ENCODE peak calls at places on chromosome 13, in nine cellular contexts. One of them, this sample, is unnamed.

GRCh38 chr13:28558126-28558525 is 63.2 kb upstream of the FLT1 start:
- DNase-seq in iPS-NIHi11: no peak
- DNase-seq in NCI-H774: no peak
- DNase-seq in psoas muscle: no peak
- DNase-seq in fibroblast of the conjunctiva: peak
- DNase-seq in colonic mucosa: no peak
- DNase-seq in hypothalamus: no peak
- DNase-seq in GM20000: no peak
- DNase-seq in tibial artery: no peak
- DNase-seq in this sample: no peak

GRCh38 chr13:97388385-97388784 is 45.6 kb upstream of the RAP2A start:
- DNase-seq in GM20000: no peak
- DNase-seq in NCI-H774: no peak
- DNase-seq in fibroblast of the conjunctiva: no peak
- DNase-seq in hypothalamus: no peak
- DNase-seq in tibial artery: no peak
- DNase-seq in psoas muscle: no peak
- DNase-seq in iPS-NIHi11: no peak
- DNase-seq in colonic mucosa: no peak
- DNase-seq in this sample: no peak

GRCh38 chr13:49641810-49642291 is 13.5 kb downstream of the ARL11 start:
- DNase-seq in hypothalamus: no peak
- DNase-seq in tibial artery: peak
- DNase-seq in fibroblast of the conjunctiva: peak
- DNase-seq in iPS-NIHi11: no peak
- DNase-seq in GM20000: no peak
- DNase-seq in psoas muscle: peak
- DNase-seq in colonic mucosa: peak
- DNase-seq in NCI-H774: no peak
- DNase-seq in this sample: peak

GRCh38 chr13:46345866-46346265 is 41.2 kb downstream of the RUBCNL start:
- DNase-seq in fibroblast of the conjunctiva: no peak
- DNase-seq in colonic mucosa: no peak
- DNase-seq in psoas muscle: no peak
- DNase-seq in iPS-NIHi11: no peak
- DNase-seq in hypothalamus: no peak
- DNase-seq in NCI-H774: no peak
- DNase-seq in tibial artery: no peak
- DNase-seq in GM20000: no peak
- DNase-seq in this sample: peak

GRCh38 chr13:67318398-67318797 is 88.3 kb upstream of the PCDH9 start:
- DNase-seq in GM20000: no peak
- DNase-seq in tibial artery: no peak
- DNase-seq in iPS-NIHi11: no peak
- DNase-seq in psoas muscle: no peak
- DNase-seq in NCI-H774: no peak
- DNase-seq in hypothalamus: no peak
- DNase-seq in fibroblast of the conjunctiva: no peak
- DNase-seq in colonic mucosa: no peak
- DNase-seq in this sample: no peak

GRCh38 chr13:49292742-49293498 is 45.2 kb downstream of the CDADC1 start:
- DNase-seq in psoas muscle: peak
- DNase-seq in tibial artery: peak
- DNase-seq in GM20000: no peak
- DNase-seq in hypothalamus: peak
- DNase-seq in fibroblast of the conjunctiva: no peak
- DNase-seq in colonic mucosa: no peak
- DNase-seq in NCI-H774: no peak
- DNase-seq in iPS-NIHi11: no peak
- DNase-seq in this sample: peak

GRCh38 chr13:88068316-88068715 is 397.1 kb downstream of the SLITRK5 start:
- DNase-seq in GM20000: no peak
- DNase-seq in iPS-NIHi11: no peak
- DNase-seq in fibroblast of the conjunctiva: no peak
- DNase-seq in colonic mucosa: no peak
- DNase-seq in psoas muscle: no peak
- DNase-seq in hypothalamus: no peak
- DNase-seq in NCI-H774: no peak
- DNase-seq in tibial artery: no peak
- DNase-seq in this sample: no peak

GRCh38 chr13:79525458-79525857 is 44.5 kb downstream of the NDFIP2 start:
- DNase-seq in NCI-H774: no peak
- DNase-seq in colonic mucosa: no peak
- DNase-seq in tibial artery: no peak
- DNase-seq in iPS-NIHi11: no peak
- DNase-seq in hypothalamus: no peak
- DNase-seq in psoas muscle: no peak
- DNase-seq in fibroblast of the conjunctiva: no peak
- DNase-seq in GM20000: no peak
- DNase-seq in this sample: no peak

GRCh38 chr13:111177081-111177711 is 62.1 kb downstream of the ARHGEF7 start:
- DNase-seq in tibial artery: peak
- DNase-seq in fibroblast of the conjunctiva: no peak
- DNase-seq in colonic mucosa: no peak
- DNase-seq in iPS-NIHi11: no peak
- DNase-seq in NCI-H774: peak
- DNase-seq in GM20000: no peak
- DNase-seq in hypothalamus: peak
- DNase-seq in psoas muscle: peak
- DNase-seq in this sample: peak

GRCh38 chr13:40187324-40187795 is 479.1 kb downstream of the FOXO1 start:
- DNase-seq in colonic mucosa: no peak
- DNase-seq in tibial artery: no peak
- DNase-seq in iPS-NIHi11: no peak
- DNase-seq in NCI-H774: no peak
- DNase-seq in psoas muscle: no peak
- DNase-seq in fibroblast of the conjunctiva: no peak
- DNase-seq in GM20000: no peak
- DNase-seq in hypothalamus: no peak
- DNase-seq in this sample: no peak

GRCh38 chr13:36685912-36686311 is 12.1 kb downstream of the SERTM1 start:
- DNase-seq in GM20000: no peak
- DNase-seq in tibial artery: no peak
- DNase-seq in hypothalamus: no peak
- DNase-seq in psoas muscle: no peak
- DNase-seq in NCI-H774: no peak
- DNase-seq in iPS-NIHi11: no peak
- DNase-seq in colonic mucosa: no peak
- DNase-seq in fibroblast of the conjunctiva: peak
- DNase-seq in this sample: no peak

GRCh38 chr13:70391678-70392077 is 283.4 kb upstream of the KLHL1 start:
- DNase-seq in psoas muscle: no peak
- DNase-seq in GM20000: no peak
- DNase-seq in tibial artery: no peak
- DNase-seq in fibroblast of the conjunctiva: no peak
- DNase-seq in NCI-H774: peak
- DNase-seq in colonic mucosa: peak
- DNase-seq in iPS-NIHi11: no peak
- DNase-seq in hypothalamus: no peak
- DNase-seq in this sample: no peak

GRCh38 chr13:48221301-48222190 is 11.5 kb upstream of the ITM2B start:
- DNase-seq in iPS-NIHi11: no peak
- DNase-seq in NCI-H774: no peak
- DNase-seq in GM20000: no peak
- DNase-seq in tibial artery: no peak
- DNase-seq in psoas muscle: no peak
- DNase-seq in colonic mucosa: no peak
- DNase-seq in hypothalamus: no peak
- DNase-seq in fibroblast of the conjunctiva: no peak
- DNase-seq in this sample: no peak

GRCh38 chr13:68056816-68057710 is 826.9 kb upstream of the PCDH9 start:
- DNase-seq in GM20000: no peak
- DNase-seq in colonic mucosa: peak
- DNase-seq in NCI-H774: no peak
- DNase-seq in tibial artery: no peak
- DNase-seq in iPS-NIHi11: no peak
- DNase-seq in hypothalamus: no peak
- DNase-seq in psoas muscle: no peak
- DNase-seq in fibroblast of the conjunctiva: peak
- DNase-seq in this sample: no peak

GRCh38 chr13:32660227-32660626 is 74.0 kb downstream of the PDS5B start:
- DNase-seq in colonic mucosa: no peak
- DNase-seq in iPS-NIHi11: no peak
- DNase-seq in tibial artery: no peak
- DNase-seq in fibroblast of the conjunctiva: no peak
- DNase-seq in GM20000: no peak
- DNase-seq in hypothalamus: no peak
- DNase-seq in NCI-H774: no peak
- DNase-seq in psoas muscle: no peak
- DNase-seq in this sample: no peak

GRCh38 chr13:92074658-92075057 is 676.2 kb downstream of the GPC5 start:
- DNase-seq in GM20000: no peak
- DNase-seq in tibial artery: no peak
- DNase-seq in fibroblast of the conjunctiva: no peak
- DNase-seq in psoas muscle: no peak
- DNase-seq in colonic mucosa: no peak
- DNase-seq in hypothalamus: peak
- DNase-seq in iPS-NIHi11: peak
- DNase-seq in NCI-H774: no peak
- DNase-seq in this sample: no peak

GRCh38 chr13:74325106-74325505 is 190.9 kb upstream of the KLF12 start:
- DNase-seq in colonic mucosa: no peak
- DNase-seq in fibroblast of the conjunctiva: peak
- DNase-seq in iPS-NIHi11: no peak
- DNase-seq in tibial artery: no peak
- DNase-seq in GM20000: no peak
- DNase-seq in hypothalamus: peak
- DNase-seq in NCI-H774: peak
- DNase-seq in psoas muscle: no peak
- DNase-seq in this sample: no peak

GRCh38 chr13:112060899-112061366 is 6.0 kb upstream of the SOX1 start:
- DNase-seq in fibroblast of the conjunctiva: no peak
- DNase-seq in hypothalamus: no peak
- DNase-seq in colonic mucosa: no peak
- DNase-seq in NCI-H774: no peak
- DNase-seq in iPS-NIHi11: no peak
- DNase-seq in psoas muscle: no peak
- DNase-seq in tibial artery: no peak
- DNase-seq in GM20000: no peak
- DNase-seq in this sample: no peak

GRCh38 chr13:76641056-76641455 is 245.1 kb downstream of the KCTD12 start:
- DNase-seq in iPS-NIHi11: no peak
- DNase-seq in psoas muscle: no peak
- DNase-seq in hypothalamus: no peak
- DNase-seq in NCI-H774: no peak
- DNase-seq in tibial artery: no peak
- DNase-seq in GM20000: no peak
- DNase-seq in fibroblast of the conjunctiva: peak
- DNase-seq in colonic mucosa: no peak
- DNase-seq in this sample: no peak

GRCh38 chr13:47843005-47843404 is 158.1 kb downstream of the SUCLA2 start:
- DNase-seq in iPS-NIHi11: no peak
- DNase-seq in NCI-H774: no peak
- DNase-seq in tibial artery: no peak
- DNase-seq in hypothalamus: no peak
- DNase-seq in psoas muscle: no peak
- DNase-seq in GM20000: no peak
- DNase-seq in fibroblast of the conjunctiva: no peak
- DNase-seq in colonic mucosa: no peak
- DNase-seq in this sample: no peak

GRCh38 chr13:45206340-45206739 is 5.5 kb upstream of the KCTD4 start:
- DNase-seq in NCI-H774: no peak
- DNase-seq in fibroblast of the conjunctiva: peak
- DNase-seq in tibial artery: no peak
- DNase-seq in colonic mucosa: no peak
- DNase-seq in iPS-NIHi11: no peak
- DNase-seq in hypothalamus: no peak
- DNase-seq in psoas muscle: no peak
- DNase-seq in GM20000: peak
- DNase-seq in this sample: no peak

GRCh38 chr13:100673831-100674362 is 698 bp downstream of the TMTC4 start:
- DNase-seq in hypothalamus: peak
- DNase-seq in colonic mucosa: peak
- DNase-seq in GM20000: peak
- DNase-seq in NCI-H774: no peak
- DNase-seq in psoas muscle: peak
- DNase-seq in iPS-NIHi11: peak
- DNase-seq in fibroblast of the conjunctiva: peak
- DNase-seq in tibial artery: peak
- DNase-seq in this sample: peak

GRCh38 chr13:48446454-48446853 is 33.5 kb upstream of the LPAR6 start:
- DNase-seq in tibial artery: no peak
- DNase-seq in iPS-NIHi11: no peak
- DNase-seq in colonic mucosa: no peak
- DNase-seq in hypothalamus: no peak
- DNase-seq in GM20000: no peak
- DNase-seq in psoas muscle: no peak
- DNase-seq in NCI-H774: no peak
- DNase-seq in fibroblast of the conjunctiva: no peak
- DNase-seq in this sample: no peak

GRCh38 chr13:42735011-42735410 is 46.4 kb upstream of the FAM216B start:
- DNase-seq in tibial artery: no peak
- DNase-seq in colonic mucosa: no peak
- DNase-seq in fibroblast of the conjunctiva: no peak
- DNase-seq in NCI-H774: no peak
- DNase-seq in hypothalamus: no peak
- DNase-seq in iPS-NIHi11: no peak
- DNase-seq in GM20000: no peak
- DNase-seq in psoas muscle: no peak
- DNase-seq in this sample: no peak

GRCh38 chr13:47598340-47598911 is 402.6 kb downstream of the SUCLA2 start:
- DNase-seq in fibroblast of the conjunctiva: no peak
- DNase-seq in iPS-NIHi11: no peak
- DNase-seq in hypothalamus: no peak
- DNase-seq in psoas muscle: no peak
- DNase-seq in GM20000: no peak
- DNase-seq in colonic mucosa: no peak
- DNase-seq in NCI-H774: no peak
- DNase-seq in tibial artery: no peak
- DNase-seq in this sample: no peak

GRCh38 chr13:28035146-28035782 is 46.8 kb upstream of the URAD start:
- DNase-seq in tibial artery: no peak
- DNase-seq in GM20000: no peak
- DNase-seq in colonic mucosa: peak
- DNase-seq in psoas muscle: no peak
- DNase-seq in iPS-NIHi11: no peak
- DNase-seq in fibroblast of the conjunctiva: no peak
- DNase-seq in hypothalamus: no peak
- DNase-seq in NCI-H774: no peak
- DNase-seq in this sample: no peak

GRCh38 chr13:101612736-101613135 is 160.3 kb downstream of the ITGBL1 start:
- DNase-seq in hypothalamus: no peak
- DNase-seq in psoas muscle: no peak
- DNase-seq in fibroblast of the conjunctiva: no peak
- DNase-seq in tibial artery: no peak
- DNase-seq in NCI-H774: no peak
- DNase-seq in GM20000: no peak
- DNase-seq in colonic mucosa: no peak
- DNase-seq in iPS-NIHi11: no peak
- DNase-seq in this sample: no peak